ENCODE peak calls at places on chromosome 13, in seven cellular contexts. R, G, K, P, B, N and S are unnamed samples. For H3K9me3, the result is how much of the 10 kb centered on the place peaks cover.

GRCh38 chr13:83215627-83216026 is 666.6 kb downstream of the SLITRK1 start:
- DNase-seq in R (no peak), B (peak), N (no peak), P (no peak), G (no peak), K (no peak), S (no peak)

GRCh38 chr13:97648171-97648880 is 214.4 kb downstream of the RAP2A start:
- DNase-seq in B (no peak), K (no peak), G (no peak), R (no peak), P (no peak), N (no peak), S (no peak)

GRCh38 chr13:60679928-60680693 is 283.1 kb downstream of the TDRD3 start:
- DNase-seq in K (no peak), N (no peak), G (no peak), P (no peak), R (no peak), B (no peak), S (no peak)

GRCh38 chr13:109243311-109243951 is 543.0 kb downstream of the IRS2 start:
- DNase-seq in N (no peak), R (no peak), P (no peak), B (peak), K (no peak), G (peak), S (no peak)

GRCh38 chr13:31521466-31521865 is 217.9 kb upstream of the RXFP2 start:
- DNase-seq in R (no peak), P (no peak), K (no peak), G (no peak), N (no peak), B (no peak), S (no peak)

GRCh38 chr13:102702965-102703720 is 8.3 kb upstream of the METTL21C start:
- DNase-seq in P (no peak), G (no peak), B (no peak), N (no peak), K (no peak), R (no peak), S (no peak)

GRCh38 chr13:72180253-72180952 is 313.4 kb upstream of the DACH1 start:
- DNase-seq in K (no peak), B (no peak), G (no peak), R (no peak), N (no peak), P (no peak), S (no peak)

GRCh38 chr13:21240586-21240985 is 64.1 kb downstream of the MRPL57 start:
- DNase-seq in B (no peak), G (no peak), N (no peak), K (no peak), R (no peak), P (no peak), S (no peak)

GRCh38 chr13:98026457-98026857 is 73.0 kb downstream of the IPO5 start:
- DNase-seq in G (peak), P (no peak), N (no peak), K (no peak), R (no peak), B (no peak), S (no peak)

GRCh38 chr13:110820311-110820710 is 94.6 kb downstream of the ANKRD10 start:
- DNase-seq in B (no peak), G (no peak), K (no peak), R (no peak), P (no peak), N (no peak), S (no peak)

GRCh38 chr13:52785721-52786120 is 46.1 kb upstream of the CNMD start:
- DNase-seq in K (no peak), R (no peak), N (no peak), G (no peak), B (no peak), P (no peak), S (no peak)

GRCh38 chr13:41658057-41658642 is 200.8 kb downstream of the RGCC start:
- DNase-seq in P (no peak), G (no peak), K (no peak), R (no peak), N (no peak), B (peak), S (no peak)

GRCh38 chr13:100063333-100063732 is 25.6 kb upstream of the PCCA start:
- DNase-seq in K (no peak), N (no peak), G (no peak), P (no peak), B (peak), R (no peak), S (no peak)

GRCh38 chr13:109592776-109593175 is 193.6 kb downstream of the IRS2 start:
- DNase-seq in G (peak), B (no peak), R (no peak), N (no peak), K (no peak), P (no peak), S (no peak)

GRCh38 chr13:72342364-72342763 is 385.1 kb downstream of the MZT1 start:
- DNase-seq in B (no peak), R (no peak), N (no peak), P (no peak), G (no peak), K (no peak), S (no peak)

GRCh38 chr13:73274147-73274546 is 215.3 kb downstream of the KLF5 start:
- DNase-seq in K (no peak), P (no peak), N (no peak), G (no peak), B (no peak), R (no peak), S (no peak)

GRCh38 chr13:46683879-46684278 is 113.1 kb downstream of the ESD start:
- DNase-seq in P (no peak), B (no peak), R (no peak), K (no peak), G (no peak), N (no peak), S (no peak)

GRCh38 chr13:111384441-111385181 is 64.2 kb downstream of the TEX29 start:
- DNase-seq in K (no peak), B (no peak), R (no peak), P (no peak), N (peak), G (no peak), S (no peak)

GRCh38 chr13:29849071-29849541 is 1.3 kb downstream of the UBL3 start:
- DNase-seq in G (peak), B (no peak), N (peak), K (no peak), P (peak), R (no peak), S (no peak)

GRCh38 chr13:41827507-41828213 is 133.2 kb downstream of the VWA8 start:
- DNase-seq in P (no peak), R (no peak), G (peak), N (no peak), B (peak), K (no peak), S (no peak)

DNA sequence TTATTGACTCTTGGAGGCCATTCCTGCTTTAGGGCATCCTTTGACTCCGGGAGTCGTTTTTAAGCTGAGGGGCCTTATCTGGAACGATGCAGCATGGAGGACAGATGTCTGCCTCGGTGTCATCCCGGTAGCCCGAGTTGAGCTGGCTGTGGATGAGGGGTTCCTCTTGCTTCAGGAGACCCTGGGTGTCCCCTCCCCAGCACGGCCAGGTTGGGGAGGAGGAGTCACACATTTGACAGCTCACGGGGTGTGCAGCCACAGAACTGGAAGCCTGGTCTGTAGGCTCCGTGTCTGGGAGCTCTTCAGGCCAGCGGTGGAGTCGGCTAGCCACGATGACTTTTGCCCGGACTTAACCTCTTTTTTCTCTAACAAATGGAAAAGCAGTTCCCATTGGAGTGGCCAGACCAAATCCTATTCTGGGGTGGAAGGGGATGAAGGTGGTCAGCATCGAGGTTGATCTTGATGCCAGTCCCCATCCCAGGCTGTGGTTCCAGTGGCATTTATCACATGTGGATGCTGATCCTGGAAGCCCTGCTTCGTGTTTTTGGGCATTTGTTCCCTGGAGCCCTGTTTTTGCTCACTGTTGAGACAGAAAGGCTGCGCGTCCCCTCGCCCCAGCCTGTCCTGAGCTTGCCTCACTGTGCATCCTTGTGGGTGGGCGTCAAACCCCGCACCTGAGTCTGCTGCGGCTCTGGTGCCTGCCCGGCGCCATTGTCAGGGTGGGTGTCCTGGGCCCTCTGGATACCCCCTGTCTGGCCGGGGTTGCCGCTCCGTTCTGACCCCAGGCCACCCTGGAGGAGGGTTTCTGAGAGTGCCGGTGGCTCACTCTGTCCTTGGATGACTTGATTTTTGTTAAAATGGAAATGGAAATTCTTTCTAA is 12.0 kb downstream of the TFDP1 start:
- DNase-seq in R (peak), K (peak), G (no peak), N (no peak), B (no peak), P (peak), S (no peak)
- H3K9me3 ChIP-seq in R (under half), K (under half), G (under half), N (under half), B (under half), P (under half), S (under half)

GRCh38 chr13:19169991-19170390 is 11.6 kb downstream of the TUBA3C start:
- DNase-seq in P (no peak), R (peak), G (no peak), N (no peak), K (no peak), B (no peak), S (no peak)
- H3K9me3 ChIP-seq in P (under half), R (under half), G (under half), N (under half), K (under half), B (half or more), S (under half)

DNA sequence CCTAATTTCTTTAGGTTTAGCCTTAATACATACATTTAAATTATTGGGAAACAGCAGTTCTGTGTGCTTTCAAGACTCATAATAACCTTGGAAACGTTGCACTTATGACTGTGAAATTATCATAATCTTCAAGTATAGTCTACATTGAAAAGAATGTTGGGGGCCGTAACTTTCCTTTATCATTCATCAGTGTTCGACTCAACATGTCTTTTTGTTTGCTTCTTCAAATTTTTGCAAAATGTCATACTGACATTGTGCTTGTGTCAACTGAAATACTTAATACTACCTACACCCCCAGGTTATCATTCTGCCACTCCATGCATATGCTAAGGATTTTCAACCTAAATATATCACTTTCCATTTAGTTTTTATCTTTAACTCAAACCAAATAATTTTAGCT is 1562.9 kb downstream of the OLFM4 start:
- DNase-seq in P (no peak), N (no peak), R (no peak), G (no peak), K (no peak), B (no peak), S (no peak)
- H3K9me3 ChIP-seq in P (under half), N (under half), R (under half), G (under half), K (under half), B (under half), S (under half)

GRCh38 chr13:105365831-105366230 is 1169.6 kb downstream of the EFNB2 start:
- DNase-seq in K (no peak), N (no peak), R (no peak), B (no peak), G (no peak), P (no peak), S (no peak)

GRCh38 chr13:105368781-105369180 is 1166.7 kb downstream of the EFNB2 start:
- DNase-seq in R (no peak), G (no peak), N (no peak), K (no peak), P (no peak), B (no peak), S (no peak)

GRCh38 chr13:105370011-105370645 is 1165.3 kb downstream of the EFNB2 start:
- DNase-seq in R (no peak), B (no peak), P (no peak), G (no peak), N (no peak), K (no peak), S (no peak)
- H3K9me3 ChIP-seq in R (under half), B (under half), P (under half), G (under half), N (under half), K (under half), S (under half)

GRCh38 chr13:89150362-89150761 is 1479.2 kb downstream of the SLITRK5 start:
- DNase-seq in R (no peak), B (no peak), N (no peak), G (peak), P (no peak), K (no peak), S (no peak)
- H3K9me3 ChIP-seq in R (under half), B (under half), N (under half), G (under half), P (under half), K (under half), S (under half)

GRCh38 chr13:107231941-107232340 is 664.0 kb upstream of the ARGLU1 start:
- DNase-seq in K (no peak), G (no peak), P (no peak), R (no peak), N (no peak), B (no peak), S (no peak)
- H3K9me3 ChIP-seq in K (under half), G (under half), P (under half), R (under half), N (under half), B (under half), S (under half)

GRCh38 chr13:50352720-50353491 is 337.7 kb downstream of the KCNRG start:
- DNase-seq in B (no peak), G (no peak), R (no peak), P (no peak), N (no peak), K (no peak), S (no peak)

GRCh38 chr13:50344717-50345116 is 329.5 kb downstream of the KCNRG start:
- DNase-seq in N (no peak), P (no peak), B (no peak), R (no peak), G (no peak), K (no peak), S (no peak)

GRCh38 chr13:50345804-50346203 is 330.6 kb downstream of the KCNRG start:
- DNase-seq in P (no peak), G (no peak), B (no peak), N (no peak), K (no peak), R (no peak), S (no peak)

GRCh38 chr13:50353651-50354415 is 338.6 kb downstream of the KCNRG start:
- DNase-seq in K (no peak), P (no peak), B (peak), R (no peak), G (peak), N (no peak), S (no peak)

DNA sequence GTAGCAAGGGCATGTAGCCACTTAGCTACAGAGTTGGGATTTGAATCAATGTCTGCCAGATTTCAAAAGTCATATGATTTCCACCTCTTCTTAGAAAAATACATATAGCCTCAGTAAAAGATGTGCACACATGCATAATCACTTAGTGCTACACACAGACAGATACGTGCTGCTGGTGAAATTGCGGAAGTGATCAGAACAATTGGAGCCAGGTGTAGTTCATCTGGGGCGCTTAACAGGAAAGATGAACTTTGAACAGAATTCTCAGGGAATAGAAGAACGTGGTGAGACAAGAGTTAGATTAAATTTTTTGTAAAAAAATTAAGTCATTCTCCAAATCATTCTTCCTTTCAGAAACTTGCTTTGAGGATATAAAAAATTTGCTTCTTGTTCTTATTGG is 333.2 kb downstream of the KCNRG start:
- DNase-seq in P (peak), R (no peak), N (no peak), G (no peak), K (no peak), B (no peak), S (no peak)
- H3K9me3 ChIP-seq in P (under half), R (under half), N (under half), G (under half), K (under half), B (under half), S (under half)

GRCh38 chr13:40215311-40215710 is 451.1 kb downstream of the FOXO1 start:
- DNase-seq in K (no peak), R (no peak), P (no peak), B (no peak), N (no peak), G (no peak), S (no peak)
- H3K9me3 ChIP-seq in K (under half), R (under half), P (under half), B (under half), N (under half), G (under half), S (under half)